ENCODE peak calls at places on chromosomes 6 and 20, in four cellular contexts. B is GM23248, X is HEK293T, M is Right ventricle myocardium superior. H is an unnamed sample.

GRCh38 chr20:35756404-35756803 is 14.3 kb upstream of the RBM39 start:
- DNase-seq in B (no peak), X (no peak), M (no peak), H (no peak)

GRCh38 chr6:53544050-53544499 is 826 bp downstream of the GCLC start:
- DNase-seq in B (peak), X (no peak), M (no peak), H (no peak)

GRCh38 chr20:44856847-44857448 is 28.6 kb upstream of the YWHAB start:
- DNase-seq in B (no peak), X (no peak), M (no peak), H (no peak)

GRCh38 chr6:33161354-33162320 is 30.6 kb downstream of the COL11A2 start:
- DNase-seq in B (peak), X (peak), M (peak), H (peak)

GRCh38 chr6:130959938-130960337 is 103.1 kb downstream of the EPB41L2 start:
- DNase-seq in B (no peak), X (no peak), M (no peak), H (no peak)

GRCh38 chr20:5590899-5591298 is 159.3 kb upstream of the SHLD1 start:
- DNase-seq in B (no peak), X (no peak), M (no peak), H (no peak)

GRCh38 chr6:134267917-134268361 is 50.0 kb downstream of the SGK1 start:
- DNase-seq in B (no peak), X (peak), M (no peak), H (no peak)

GRCh38 chr6:161736796-161737292 is 463.0 kb upstream of the AGPAT4 start:
- DNase-seq in B (peak), X (no peak), M (no peak), H (no peak)

GRCh38 chr6:135680964-135681913 is 170.3 kb upstream of the PDE7B start:
- DNase-seq in B (no peak), X (no peak), M (no peak), H (no peak)

GRCh38 chr20:25360631-25361286 is 29.9 kb downstream of the ABHD12 start:
- DNase-seq in B (peak), X (no peak), M (no peak), H (no peak)

GRCh38 chr6:143187173-143187908 is 126.7 kb downstream of the AIG1 start:
- DNase-seq in B (peak), X (no peak), M (no peak), H (no peak)

GRCh38 chr20:48451401-48451800 is 376.4 kb downstream of the PREX1 start:
- DNase-seq in B (no peak), X (no peak), M (no peak), H (no peak)

GRCh38 chr6:1597924-1598323 is 11.8 kb upstream of the FOXC1 start:
- DNase-seq in B (peak), X (no peak), M (no peak), H (no peak)

GRCh38 chr6:111605100-111605748 is 454 bp downstream of the TRAF3IP2 start:
- DNase-seq in B (peak), X (peak), M (peak), H (no peak)

GRCh38 chr20:33915726-33916331 is 77.9 kb upstream of the RALY start:
- DNase-seq in B (no peak), X (peak), M (peak), H (peak)

GRCh38 chr6:167849846-167850459 is 23.2 kb downstream of the AFDN start:
- DNase-seq in B (no peak), X (no peak), M (no peak), H (peak)

GRCh38 chr20:33947709-33948295 is 45.9 kb upstream of the RALY start:
- DNase-seq in B (peak), X (peak), M (no peak), H (peak)

GRCh38 chr6:109336221-109336955 is 45.9 kb downstream of the CD164 start:
- DNase-seq in B (peak), X (no peak), M (no peak), H (peak)

GRCh38 chr6:157313531-157314467 is 9.5 kb downstream of the TMEM242 start:
- DNase-seq in B (no peak), X (no peak), M (no peak), H (no peak)

GRCh38 chr6:90110971-90111370 is 185.7 kb downstream of the BACH2 start:
- DNase-seq in B (no peak), X (no peak), M (no peak), H (no peak)

GRCh38 chr20:20367681-20368413 is at the start of gene INSM1:
- DNase-seq in B (no peak), X (peak), M (no peak), H (no peak)

GRCh38 chr6:5782783-5783567 is 223.8 kb downstream of the NRN1 start:
- DNase-seq in B (peak), X (no peak), M (peak), H (no peak)

GRCh38 chr6:8674088-8674487 is 238.7 kb upstream of the SLC35B3 start:
- DNase-seq in B (no peak), X (no peak), M (no peak), H (no peak)

GRCh38 chr6:50850223-50850751 is 31.6 kb downstream of the TFAP2B start:
- DNase-seq in B (no peak), X (no peak), M (no peak), H (no peak)

GRCh38 chr6:31882344-31882743 is 3.5 kb upstream of the SLC44A4 start:
- DNase-seq in B (peak), X (no peak), M (no peak), H (no peak)

GRCh38 chr6:148538251-148539190 is 195.9 kb downstream of the SASH1 start:
- DNase-seq in B (peak), X (no peak), M (no peak), H (no peak)

GRCh38 chr6:12196326-12196936 is 93.7 kb upstream of the EDN1 start:
- DNase-seq in B (peak), X (no peak), M (no peak), H (no peak)

GRCh38 chr20:49268600-49269365 is 9.1 kb downstream of the ZNFX1 start:
- DNase-seq in B (peak), X (no peak), M (no peak), H (no peak)

GRCh38 chr6:117920493-117920845 is 13.4 kb downstream of the SLC35F1 start:
- DNase-seq in B (no peak), X (peak), M (no peak), H (no peak)

GRCh38 chr6:154754152-154754551 is 20.9 kb downstream of the SCAF8 start:
- DNase-seq in B (peak), X (no peak), M (no peak), H (no peak)

GRCh38 chr6:151322570-151322969 is 68.8 kb downstream of the ZBTB2 start:
- DNase-seq in B (no peak), X (no peak), M (no peak), H (no peak)

GRCh38 chr6:92479821-92480220 is 939.5 kb downstream of the EPHA7 start:
- DNase-seq in B (no peak), X (no peak), M (no peak), H (no peak)

GRCh38 chr6:63844287-63844686 is 208.7 kb downstream of the PHF3 start:
- DNase-seq in B (peak), X (no peak), M (no peak), H (no peak)

GRCh38 chr20:46849751-46850150 is 44.9 kb upstream of the EYA2 start:
- DNase-seq in B (no peak), X (no peak), M (no peak), H (no peak)

H was measured in HCT116.